ENCODE peak calls at places on chromosomes 16 and 17, in four cellular contexts. D, V, K and W are unnamed samples.
A peak's percentile ranks its signal among the peaks of the same experiment; 100 is the strongest.

GRCh38 chr16:86701286-86701975 is 123.1 kb downstream of the FOXL1 start:
- DNase-seq in D (no peak), V (no peak), K (no peak), W (no peak)

GRCh38 chr17:51371732-51372151 is 111.4 kb downstream of the UTP18 start:
- DNase-seq in D (peak; percentile 53), V (no peak), K (no peak), W (no peak)

GRCh38 chr17:72693956-72694355 is 398.5 kb downstream of the SLC39A11 start:
- DNase-seq in D (no peak), V (no peak), K (no peak), W (no peak)

GRCh38 chr16:13070268-13070667 is 168.9 kb downstream of the SHISA9 start:
- DNase-seq in D (peak; percentile 21), V (no peak), K (no peak), W (no peak)

GRCh38 chr17:50208611-50209061 is 7.2 kb upstream of the COL1A1 start:
- DNase-seq in D (no peak), V (no peak), K (no peak), W (no peak)

GRCh38 chr17:79931517-79932309 is 92.5 kb upstream of the CBX4 start:
- DNase-seq in D (no peak), V (no peak), K (no peak), W (peak; percentile 34)

GRCh38 chr16:303760-304505 is 21.0 kb downstream of the PDIA2 start:
- DNase-seq in D (no peak), V (no peak), K (no peak), W (no peak)

GRCh38 chr17:60108712-60109111 is 30.0 kb upstream of the HEATR6 start:
- DNase-seq in D (no peak), V (no peak), K (no peak), W (no peak)

GRCh38 chr17:66094727-66095126 is 97.2 kb downstream of the CEP112 start:
- DNase-seq in D (no peak), V (no peak), K (no peak), W (no peak)

GRCh38 chr17:6623941-6624340 is 16.6 kb downstream of the KIAA0753 start:
- DNase-seq in D (no peak), V (no peak), K (no peak), W (no peak)

GRCh38 chr16:27333549-27333948 is 19.8 kb downstream of the IL4R start:
- DNase-seq in D (no peak), V (no peak), K (no peak), W (no peak)

GRCh38 chr17:80943346-80944145 is 48.1 kb upstream of the CHMP6 start:
- DNase-seq in D (no peak), V (no peak), K (no peak), W (no peak)

GRCh38 chr16:81523387-81524115 is 78.9 kb downstream of the CMIP start:
- DNase-seq in D (no peak), V (no peak), K (no peak), W (no peak)

GRCh38 chr17:20125724-20126123 is 116.6 kb downstream of the SPECC1 start:
- DNase-seq in D (no peak), V (no peak), K (no peak), W (no peak)

GRCh38 chr17:71237903-71238538 is 882.8 kb upstream of the SOX9 start:
- DNase-seq in D (no peak), V (peak; percentile 19), K (peak; percentile 32), W (no peak)

GRCh38 chr17:31858647-31859486 is at the start of gene COPRS:
- DNase-seq in D (peak; percentile 90), V (no peak), K (peak; percentile 72), W (peak; percentile 75)

GRCh38 chr16:637081-638018 is 1.2 kb upstream of the METTL26 start:
- DNase-seq in D (peak; percentile 96), V (no peak), K (peak; percentile 79), W (no peak)

GRCh38 chr16:2436110-2436509 is 6.9 kb downstream of the CCNF start:
- DNase-seq in D (no peak), V (no peak), K (no peak), W (no peak)

GRCh38 chr16:28555593-28555992 is 1.9 kb downstream of the SGF29 start:
- DNase-seq in D (no peak), V (no peak), K (no peak), W (no peak)

GRCh38 chr17:48500435-48501426 is 30.1 kb downstream of the HOXB1 start:
- DNase-seq in D (no peak), V (no peak), K (no peak), W (no peak)

GRCh38 chr16:57422026-57422944 is 17.7 kb downstream of the CCL17 start:
- DNase-seq in D (peak; percentile 39), V (peak; percentile 5), K (peak; percentile 24), W (no peak)
- TF ChIP-seq CTCF in D (peak; percentile 49), V (peak; percentile 73), K (peak; percentile 80), W (no peak)

DNA sequence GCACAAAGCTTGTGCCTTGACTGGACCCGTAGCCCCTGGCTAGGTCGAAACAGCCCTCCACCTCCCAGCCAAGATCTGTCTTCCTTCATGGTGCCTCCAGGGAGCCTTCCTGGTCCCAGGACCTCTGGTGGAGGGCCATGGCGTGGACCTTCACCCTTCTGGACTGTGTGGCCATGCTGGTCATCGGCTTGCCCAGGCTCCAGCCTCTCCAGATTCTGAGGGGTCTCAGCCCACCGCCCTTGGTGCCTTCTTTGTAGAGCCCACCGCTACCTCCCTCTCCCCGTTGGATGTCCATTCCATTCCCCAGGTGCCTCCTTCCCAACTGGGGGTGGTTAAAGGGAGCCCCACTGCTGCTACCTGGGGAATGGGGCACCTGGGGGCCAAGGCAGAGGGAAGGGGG is 3.5 kb downstream of the CTRL start:
- DNase-seq in D (no peak), V (no peak), K (no peak), W (no peak)
- TF ChIP-seq CTCF in D (no peak), V (no peak), K (no peak), W (no peak)

GRCh38 chr16:31262084-31262483 is 2.3 kb downstream of the ITGAM start:
- DNase-seq in D (no peak), V (no peak), K (no peak), W (no peak)
- TF ChIP-seq CTCF in D (no peak), V (no peak), K (no peak), W (no peak)

DNA sequence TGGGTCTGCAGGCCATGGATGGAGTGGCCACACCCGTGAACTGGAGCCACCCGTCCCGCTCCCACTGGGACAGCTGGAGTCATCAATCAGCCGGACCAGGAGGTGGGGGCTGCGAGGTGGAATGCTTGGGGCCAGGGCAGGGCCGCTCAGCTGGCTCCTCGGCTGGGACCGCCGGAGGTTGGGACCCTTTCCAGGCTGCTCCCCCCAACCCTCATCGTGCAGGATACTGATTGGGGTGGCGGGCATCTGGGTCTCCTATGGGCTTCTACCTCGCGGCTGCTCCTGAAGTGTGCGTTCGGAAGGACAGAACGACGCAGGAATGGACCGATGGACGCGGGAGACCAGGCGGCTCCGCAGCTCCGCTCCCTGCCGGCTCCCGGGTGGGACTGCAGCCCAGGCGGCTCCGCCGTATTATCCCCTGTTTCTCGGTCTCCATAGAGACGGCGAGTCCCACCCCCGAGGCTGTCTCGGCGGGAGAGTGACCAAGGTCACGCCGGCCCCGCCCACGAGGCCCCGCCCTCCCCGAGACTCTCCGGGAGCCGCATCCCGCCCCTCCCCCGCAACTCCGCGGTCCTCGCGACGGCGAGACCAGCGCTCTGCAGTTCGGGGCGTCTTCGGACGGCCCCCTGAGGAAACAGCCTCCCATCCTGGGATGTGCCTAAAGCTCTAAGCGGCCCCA is at the start of gene TPPP3:
- DNase-seq in D (peak; percentile 94), V (no peak), K (peak; percentile 52), W (no peak)
- TF ChIP-seq CTCF in D (peak; percentile 61), V (peak; percentile 72), K (peak; percentile 65), W (no peak)

DNA sequence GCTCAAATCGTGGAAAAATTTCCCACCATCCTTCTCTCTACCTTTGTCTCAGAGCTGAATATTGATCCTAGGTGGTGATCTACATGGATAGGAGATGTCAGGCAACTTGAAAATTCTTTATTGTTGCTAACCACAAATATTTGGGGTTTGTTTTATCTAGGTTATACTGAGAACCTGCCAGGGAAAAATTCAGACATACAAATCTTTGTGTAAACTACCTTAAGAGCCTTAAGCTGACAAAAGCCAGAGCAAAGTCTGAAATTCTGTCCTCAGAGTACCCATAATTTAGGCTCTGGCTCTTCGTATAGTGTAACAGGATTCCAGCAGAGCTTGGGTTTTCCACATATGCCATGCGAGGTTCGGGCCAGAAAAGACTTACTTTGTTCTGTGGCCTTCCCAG is 406.7 kb upstream of the MAF start:
- DNase-seq in D (no peak), V (no peak), K (no peak), W (no peak)
- TF ChIP-seq CTCF in D (no peak), V (no peak), K (no peak), W (no peak)

GRCh38 chr17:68512967-68513474 is 791 bp downstream of the PRKAR1A start:
- DNase-seq in D (no peak), V (no peak), K (no peak), W (no peak)

GRCh38 chr17:68511671-68512246 is 471 bp upstream of the PRKAR1A start:
- DNase-seq in D (peak; percentile 86), V (no peak), K (no peak), W (peak; percentile 76)

GRCh38 chr17:68512247-68512966 is at the start of gene PRKAR1A:
- DNase-seq in D (peak; percentile 92), V (peak; percentile 59), K (peak; percentile 92), W (peak; percentile 92)

GRCh38 chr17:68509151-68510057 is 2.8 kb upstream of the PRKAR1A start:
- DNase-seq in D (peak; percentile 20), V (no peak), K (no peak), W (no peak)

GRCh38 chr17:68511254-68511670 is 968 bp upstream of the PRKAR1A start:
- DNase-seq in D (no peak), V (no peak), K (no peak), W (no peak)
- TF ChIP-seq CTCF in D (no peak), V (peak; percentile 4), K (peak; percentile 10), W (no peak)

GRCh38 chr17:4966844-4967538 is 626 bp downstream of the SPAG7 start:
- DNase-seq in D (peak; percentile 93), V (peak; percentile 99), K (peak; percentile 99), W (no peak)
- TF ChIP-seq CTCF in D (no peak), V (no peak), K (no peak), W (no peak)